ENCODE peak calls at places on chromosomes 2 and 18, in ten cellular contexts. C, S, H, A, M, O, Y, D, U and G are unnamed samples.

GRCh38 chr18:22650247-22650646 is 232.5 kb upstream of the CTAGE1 start:
- DNase-seq in C (no peak), S (no peak), H (no peak), A (no peak), M (no peak), O (no peak), Y (no peak), D (no peak), U (no peak), G (no peak)

GRCh38 chr18:8745355-8746014 is 40.1 kb downstream of the MTCL1 start:
- DNase-seq in C (no peak), S (no peak), H (no peak), A (no peak), M (no peak), O (no peak), Y (no peak), D (no peak), U (no peak), G (no peak)

GRCh38 chr2:235463893-235464292 is 29.9 kb upstream of the AGAP1 start:
- DNase-seq in C (no peak), S (no peak), H (no peak), A (no peak), M (no peak), O (no peak), Y (peak; percentile 80), D (no peak), U (no peak), G (no peak)

GRCh38 chr2:239531456-239532304 is 130.9 kb upstream of the HDAC4 start:
- DNase-seq in C (peak; percentile 41), S (no peak), H (no peak), A (peak; percentile 85), M (no peak), O (no peak), Y (no peak), D (no peak), U (no peak), G (no peak)

GRCh38 chr2:172972005-172972619 is 103.5 kb upstream of the MAP3K20 start:
- DNase-seq in C (no peak), S (peak; percentile 76), H (peak; percentile 47), A (peak; percentile 43), M (peak; percentile 53), O (no peak), Y (peak; percentile 57), D (no peak), U (no peak), G (no peak)

GRCh38 chr2:30756051-30756719 is 51.1 kb downstream of the CAPN13 start:
- DNase-seq in C (no peak), S (peak; percentile 54), H (no peak), A (peak; percentile 80), M (no peak), O (no peak), Y (no peak), D (no peak), U (no peak), G (no peak)

GRCh38 chr2:72271766-72272615 is 124.3 kb upstream of the CYP26B1 start:
- DNase-seq in C (no peak), S (no peak), H (peak; percentile 51), A (no peak), M (no peak), O (peak; percentile 18), Y (no peak), D (no peak), U (no peak), G (no peak)

GRCh38 chr2:114543106-114543806 is 100.8 kb downstream of the DPP10 start:
- DNase-seq in C (peak; percentile 14), S (no peak), H (peak; percentile 39), A (no peak), M (no peak), O (peak; percentile 28), Y (no peak), D (no peak), U (no peak), G (no peak)

GRCh38 chr2:58540680-58541079 is 299.6 kb upstream of the FANCL start:
- DNase-seq in C (no peak), S (no peak), H (no peak), A (no peak), M (no peak), O (no peak), Y (no peak), D (no peak), U (no peak), G (no peak)

GRCh38 chr18:67935638-67936037 is 419.1 kb upstream of the DSEL start:
- DNase-seq in C (no peak), S (no peak), H (no peak), A (no peak), M (no peak), O (no peak), Y (no peak), D (no peak), U (no peak), G (no peak)

GRCh38 chr18:22113144-22113813 is 56.1 kb upstream of the GATA6 start:
- DNase-seq in C (no peak), S (no peak), H (peak; percentile 63), A (no peak), M (no peak), O (no peak), Y (peak; percentile 69), D (no peak), U (no peak), G (no peak)

GRCh38 chr2:61967262-61967661 is 61.8 kb downstream of the COMMD1 start:
- DNase-seq in C (no peak), S (no peak), H (no peak), A (no peak), M (no peak), O (no peak), Y (no peak), D (no peak), U (no peak), G (no peak)

GRCh38 chr18:63180971-63181376 is 138.6 kb downstream of the BCL2 start:
- DNase-seq in C (no peak), S (no peak), H (no peak), A (no peak), M (no peak), O (no peak), Y (no peak), D (no peak), U (no peak), G (no peak)

GRCh38 chr18:2597639-2598038 is 26.3 kb downstream of the NDC80 start:
- DNase-seq in C (no peak), S (no peak), H (no peak), A (no peak), M (no peak), O (no peak), Y (no peak), D (no peak), U (no peak), G (no peak)
- TF ChIP-seq EP300 in C (no peak), S (no peak), H (no peak), A (no peak), M (no peak), O (no peak), Y (no peak), D (no peak), U (no peak), G (no peak)

DNA sequence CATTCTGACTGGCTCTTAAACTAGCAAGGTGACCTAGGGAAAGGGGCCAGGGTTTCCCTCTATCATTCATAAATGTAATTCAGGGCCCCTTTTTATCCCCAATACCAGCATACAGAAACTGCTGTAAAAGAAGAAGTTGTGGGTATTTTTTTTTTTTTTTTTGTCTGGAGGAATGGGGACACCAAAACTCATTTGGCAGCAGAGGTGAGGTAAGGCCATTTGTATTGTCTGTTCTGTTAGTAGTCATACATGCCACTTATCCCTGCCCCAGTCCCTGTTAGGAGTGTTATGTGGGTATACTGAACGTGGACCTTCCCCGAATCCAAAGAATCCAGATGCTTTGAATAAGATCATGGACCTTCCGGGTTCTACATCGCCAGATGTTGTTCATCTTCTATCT is 1.7 kb downstream of the SEPTIN2 start:
- DNase-seq in C (no peak), S (no peak), H (no peak), A (no peak), M (no peak), O (no peak), Y (no peak), D (no peak), U (no peak), G (no peak)
- H3K4me3 ChIP-seq in C (peak overlapping the region; percentile 79), S (peak overlapping the region; percentile 93), H (peak overlapping the region; percentile 89), A (peak overlapping the region; percentile 96), M (peak overlapping the region; percentile 76), O (no peak overlapping the region), Y (peak overlapping the region; percentile 88), D (peak overlapping the region; percentile 72), U (peak overlapping the region; percentile 93), G (peak overlapping the region; percentile 80)

GRCh38 chr2:73987109-73987947 is 2.6 kb downstream of the TET3 start:
- DNase-seq in C (no peak), S (peak; percentile 67), H (peak; percentile 64), A (peak; percentile 62), M (no peak), O (no peak), Y (peak; percentile 64), D (no peak), U (no peak), G (no peak)

GRCh38 chr2:73984203-73984921 is at the start of gene TET3:
- DNase-seq in C (no peak), S (peak; percentile 75), H (peak; percentile 68), A (peak; percentile 91), M (no peak), O (no peak), Y (peak; percentile 67), D (no peak), U (no peak), G (no peak)

GRCh38 chr2:73986085-73986680 is 1.5 kb downstream of the TET3 start:
- DNase-seq in C (no peak), S (no peak), H (no peak), A (no peak), M (no peak), O (no peak), Y (peak; percentile 40), D (no peak), U (no peak), G (no peak)

GRCh38 chr2:73984922-73985317 is 210 bp downstream of the TET3 start:
- DNase-seq in C (no peak), S (no peak), H (peak; percentile 75), A (no peak), M (peak; percentile 36), O (peak; percentile 56), Y (peak; percentile 61), D (no peak), U (no peak), G (no peak)

GRCh38 chr2:73985318-73986084 is 791 bp downstream of the TET3 start:
- DNase-seq in C (no peak), S (peak; percentile 73), H (peak; percentile 40), A (peak; percentile 90), M (peak; percentile 27), O (no peak), Y (peak; percentile 34), D (no peak), U (no peak), G (no peak)
- TF ChIP-seq EP300 in C (no peak), S (peak; percentile 3), H (no peak), A (no peak), M (no peak), O (no peak), Y (no peak), D (no peak), U (no peak), G (no peak)

GRCh38 chr18:43866696-43867095 is 589.4 kb upstream of the SYT4 start:
- DNase-seq in C (no peak), S (no peak), H (no peak), A (no peak), M (no peak), O (no peak), Y (no peak), D (no peak), U (no peak), G (no peak)

DNA sequence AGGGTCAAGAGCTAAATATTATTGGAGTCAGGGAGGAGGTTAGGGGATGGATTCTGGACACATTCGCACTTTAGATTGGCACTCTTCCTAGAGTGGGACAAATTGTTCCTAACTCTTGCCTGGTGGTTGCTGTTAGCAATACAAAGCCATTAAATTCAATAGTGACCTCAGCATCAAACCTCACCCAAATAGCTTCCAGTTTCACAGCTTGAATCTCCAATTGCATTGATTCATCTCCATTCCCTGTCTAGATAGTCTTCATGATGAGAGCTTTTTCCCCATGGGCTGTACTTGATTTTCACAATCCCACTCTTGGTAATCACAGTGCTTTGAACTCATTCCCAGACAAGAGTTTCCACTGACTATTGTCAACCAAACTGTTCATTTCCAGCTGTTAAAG is 585.9 kb upstream of the SYT4 start:
- DNase-seq in C (no peak), S (no peak), H (no peak), A (no peak), M (no peak), O (no peak), Y (no peak), D (no peak), U (no peak), G (no peak)
- H3K4me3 ChIP-seq in C (no peak overlapping the region), S (no peak overlapping the region), H (no peak overlapping the region), A (no peak overlapping the region), M (no peak overlapping the region), O (no peak overlapping the region), Y (no peak overlapping the region), D (no peak overlapping the region), U (no peak overlapping the region), G (no peak overlapping the region)